ENCODE peak calls at places on chromosomes 7 and 10, in four cellular contexts. A is stomach, F is sigmoid colon, D is transverse colon. T is an unnamed sample.

GRCh38 chr7:55140221-55140980 is 121.6 kb downstream of the EGFR start:
- DNase-seq in D (no peak), F (peak), A (no peak), T (no peak)

GRCh38 chr10:47137311-47137851 is 162.6 kb upstream of the GDF10 start:
- DNase-seq in A (no peak), D (no peak), F (no peak), T (no peak)

GRCh38 chr10:124748206-124748605 is 4.0 kb upstream of the FAM53B start:
- DNase-seq in F (no peak), A (no peak), D (no peak), T (no peak)

GRCh38 chr7:2934984-2935740 is 91.1 kb upstream of the GNA12 start:
- DNase-seq in A (no peak), F (peak), D (no peak), T (peak)

GRCh38 chr10:98262571-98262970 is 5.4 kb downstream of the LOXL4 start:
- DNase-seq in F (no peak), A (peak), D (no peak), T (peak)

GRCh38 chr10:3820255-3820654 is 35.2 kb upstream of the KLF6 start:
- DNase-seq in A (no peak), F (no peak), D (no peak), T (no peak)

GRCh38 chr7:22153427-22154106 is 203.4 kb downstream of the RAPGEF5 start:
- DNase-seq in D (no peak), A (no peak), F (no peak), T (no peak)

GRCh38 chr10:100749309-100750217 is 4.2 kb downstream of the PAX2 start:
- DNase-seq in A (no peak), D (no peak), F (peak), T (no peak)

GRCh38 chr10:124696446-124697392 is 47.5 kb downstream of the FAM53B start:
- DNase-seq in F (no peak), A (no peak), D (no peak), T (no peak)

DNA sequence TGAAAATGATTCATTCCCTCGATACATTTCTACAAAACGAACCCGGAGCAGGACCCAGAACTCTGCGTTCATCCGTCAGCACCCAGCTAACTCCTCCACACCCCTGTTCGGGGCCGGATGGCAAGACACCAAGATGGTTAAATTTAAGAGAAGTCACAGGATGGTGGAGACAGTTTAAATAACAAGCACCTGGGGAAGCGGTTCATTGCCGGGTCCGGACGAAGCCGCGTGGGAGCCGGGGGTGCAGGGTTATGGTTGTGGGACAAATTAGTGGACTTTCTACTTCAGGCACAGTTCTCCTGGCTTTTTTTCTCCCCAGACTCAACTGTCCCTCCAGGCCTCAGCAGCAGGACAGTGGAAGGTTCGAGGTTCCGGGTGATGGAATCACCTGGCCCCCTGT is 45.4 kb downstream of the ASB13 start:
- DNase-seq in F (no peak), D (no peak), A (no peak), T (no peak)
- H3K4me3 ChIP-seq in F (no peak), D (no peak), A (no peak), T (no peak)

DNA sequence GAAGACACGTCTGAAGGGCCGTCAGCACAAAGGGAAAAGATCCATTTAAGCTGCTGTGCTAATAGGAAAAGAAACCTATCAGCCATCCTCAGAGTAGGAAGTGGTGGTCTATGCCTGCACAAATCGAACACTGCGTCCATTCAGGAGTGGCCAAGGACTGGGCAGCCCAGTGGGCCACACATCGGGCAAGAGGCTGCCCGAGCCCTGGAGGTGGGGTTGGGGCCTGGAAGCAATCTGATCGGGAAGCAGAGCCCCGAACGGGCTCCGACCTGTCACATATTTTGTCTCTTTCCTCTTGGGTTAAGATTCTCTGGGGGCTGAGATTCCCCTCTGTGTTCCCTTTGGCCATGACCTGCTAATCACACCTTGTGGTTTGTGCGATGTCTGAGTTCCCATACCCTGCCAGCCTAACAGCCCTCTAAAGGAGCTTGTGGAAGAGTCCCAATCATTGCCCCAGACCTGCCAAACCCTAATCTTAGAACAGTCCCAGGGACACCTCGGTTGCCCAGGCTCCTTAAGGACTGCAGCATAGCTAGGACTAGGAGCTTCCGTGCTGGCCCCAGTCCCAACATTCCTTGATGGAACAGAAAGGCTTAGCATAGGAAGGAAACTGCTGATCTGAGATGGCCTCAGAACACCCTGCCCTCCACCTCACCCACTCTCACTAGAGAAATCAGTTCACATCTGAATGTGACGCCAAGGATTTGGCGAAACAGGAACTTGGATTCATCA is 77.9 kb upstream of the SAMD8 start:
- DNase-seq in D (no peak), F (no peak), A (no peak), T (no peak)
- TF ChIP-seq EP300 in D (no peak), F (no peak), A (no peak), T (no peak)

DNA sequence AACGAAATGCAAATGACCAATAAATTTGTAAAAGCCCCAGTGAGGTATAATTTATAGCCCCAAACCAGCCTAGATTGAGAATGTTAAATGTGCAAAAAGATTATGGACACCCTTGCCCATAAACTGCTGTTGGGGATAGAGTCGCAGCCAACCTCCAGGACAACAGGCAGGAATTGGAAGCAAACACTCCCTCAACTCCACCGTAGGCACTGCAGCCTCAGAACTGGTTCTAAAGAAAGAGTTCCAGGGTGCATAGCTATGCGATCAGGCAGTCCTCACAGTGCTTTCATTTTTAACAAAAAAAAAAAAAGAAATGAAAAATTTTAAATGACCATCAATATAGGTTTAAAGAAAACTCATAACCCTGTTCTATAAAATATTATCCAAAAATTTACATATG is 86.2 kb downstream of the CXCL12 start:
- DNase-seq in D (no peak), A (no peak), F (no peak), T (no peak)
- H3K4me3 ChIP-seq in D (no peak), A (no peak), F (no peak), T (no peak)

DNA sequence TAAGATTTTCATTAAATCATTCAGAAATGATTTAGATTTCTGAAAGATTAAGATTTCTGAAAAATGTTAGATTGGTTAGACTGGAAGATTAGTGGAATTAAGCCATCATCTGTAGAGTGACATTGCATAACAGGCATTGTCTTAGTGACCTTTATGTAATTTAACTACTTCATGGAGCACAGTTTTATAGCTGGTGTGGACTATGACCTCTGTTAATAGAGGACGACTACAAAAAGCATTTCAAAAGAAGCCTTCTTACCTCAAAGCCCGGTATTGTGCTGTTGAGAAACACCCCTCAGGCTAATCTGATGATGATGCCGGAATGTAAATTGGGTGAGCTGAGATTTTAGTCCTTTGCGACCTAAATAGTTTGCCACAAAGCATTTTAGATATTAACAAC is 55.6 kb downstream of the GALNT11 start:
- DNase-seq in D (no peak), F (no peak), A (no peak), T (no peak)
- TF ChIP-seq EP300 in D (no peak), F (no peak), A (no peak), T (no peak)

GRCh38 chr10:92695679-92696605 is 6.2 kb downstream of the HHEX start:
- DNase-seq in D (no peak), A (no peak), F (peak), T (peak)

GRCh38 chr10:92699518-92700272 is 9.9 kb downstream of the HHEX start:
- DNase-seq in D (peak), A (no peak), F (no peak), T (peak)

GRCh38 chr10:92696606-92697383 is 7.0 kb downstream of the HHEX start:
- DNase-seq in D (no peak), F (no peak), A (no peak), T (no peak)

GRCh38 chr10:92697663-92698511 is 8.1 kb downstream of the HHEX start:
- DNase-seq in A (no peak), F (no peak), D (no peak), T (no peak)

DNA sequence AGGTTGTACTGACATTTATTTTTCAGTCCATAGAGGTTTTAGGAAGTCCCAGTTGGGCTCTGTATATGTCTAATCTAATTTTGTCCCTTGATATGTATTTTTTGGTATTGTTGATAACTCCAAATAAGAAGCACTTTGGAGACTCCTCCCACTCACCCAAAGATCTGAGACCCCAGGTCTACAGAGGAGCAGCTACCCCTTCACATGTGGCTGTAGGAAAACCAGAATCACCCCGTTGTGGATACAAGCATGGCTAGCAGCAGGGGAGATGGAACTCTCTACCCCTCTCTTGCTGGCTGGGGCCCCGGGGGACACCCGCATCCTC is 9.4 kb downstream of the HHEX start:
- DNase-seq in A (no peak), F (no peak), D (no peak), T (no peak)
- H3K4me3 ChIP-seq in A (peak), F (peak), D (no peak), T (peak)

GRCh38 chr10:62012318-62012717 is 110.8 kb downstream of the ARID5B start:
- DNase-seq in F (no peak), D (no peak), A (no peak), T (no peak)
- TF ChIP-seq EP300 in F (no peak), D (no peak), A (no peak), T (no peak)

GRCh38 chr10:133257489-133258065 is 19.1 kb downstream of the ADAM8 start:
- DNase-seq in F (peak), D (peak), A (peak), T (peak)

GRCh38 chr10:133258818-133259602 is 17.7 kb downstream of the ADAM8 start:
- DNase-seq in D (peak), A (peak), F (peak), T (peak)

GRCh38 chr10:133259603-133259992 is 17.1 kb downstream of the ADAM8 start:
- DNase-seq in F (no peak), D (no peak), A (no peak), T (peak)

GRCh38 chr10:133260895-133261725 is 15.6 kb downstream of the ADAM8 start:
- DNase-seq in D (peak), A (peak), F (peak), T (peak)

GRCh38 chr10:133258066-133258817 is 18.4 kb downstream of the ADAM8 start:
- DNase-seq in D (peak), A (peak), F (no peak), T (peak)
- H3K4me3 ChIP-seq in D (no peak), A (no peak), F (no peak), T (no peak)

DNA sequence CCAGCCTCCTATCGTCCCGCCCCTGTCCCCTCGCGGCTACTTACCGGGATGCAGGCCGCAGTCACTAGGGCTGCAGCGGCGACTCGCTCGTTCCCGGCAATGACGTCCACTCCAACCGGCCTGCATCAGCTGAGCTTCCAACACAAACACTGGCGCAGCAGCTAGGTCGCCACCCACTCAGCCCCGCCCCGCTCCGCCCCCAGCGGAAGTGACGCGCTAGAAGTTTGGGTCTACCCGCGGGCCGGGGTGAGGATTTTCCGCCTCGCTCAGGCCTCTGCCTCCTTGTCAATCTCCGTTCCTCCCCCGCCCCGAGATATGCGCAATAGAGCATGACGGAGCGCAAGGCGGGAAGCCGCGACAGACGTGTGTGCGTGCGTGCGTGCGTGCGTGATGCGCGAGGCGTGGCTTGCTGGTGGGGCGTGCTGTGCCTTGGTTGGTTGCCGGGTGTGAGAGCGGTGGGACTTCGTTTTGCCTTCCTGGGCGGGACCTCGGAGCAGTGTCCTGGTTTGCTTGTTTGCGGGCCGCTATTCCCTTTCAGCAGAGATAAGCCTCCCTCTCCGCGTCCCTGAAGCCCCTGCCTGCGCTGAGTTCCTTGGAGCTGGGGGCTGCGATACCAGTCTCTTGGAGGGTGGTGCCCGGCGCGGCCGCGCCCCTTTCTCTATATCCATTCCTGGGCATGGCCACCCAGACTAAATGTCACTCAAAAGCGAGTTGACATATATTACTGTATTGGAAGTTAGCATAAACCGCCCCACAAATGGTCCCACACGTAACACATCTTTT is at the start of gene PNPLA8:
- DNase-seq in F (peak), A (peak), D (peak), T (peak)
- TF ChIP-seq EP300 in F (peak), A (peak), D (peak), T (no peak)

DNA sequence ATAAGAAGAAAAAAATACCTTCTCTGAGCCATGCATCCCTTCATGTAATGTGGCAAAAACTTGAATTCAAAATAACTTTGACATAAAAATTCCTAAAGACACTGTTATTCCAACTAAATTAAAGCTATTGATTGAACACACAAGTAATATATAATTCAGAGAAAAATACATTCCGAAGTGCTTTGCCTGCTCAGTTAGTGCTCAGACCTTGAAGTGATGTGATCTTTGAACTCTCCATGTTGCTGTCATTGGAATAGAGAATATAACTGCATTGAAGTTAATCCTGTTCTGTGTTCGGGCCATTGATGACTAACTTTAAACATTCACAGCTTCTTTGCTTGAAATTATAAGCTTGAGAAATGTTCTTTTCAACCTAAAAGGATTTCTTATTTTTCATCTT is 114.0 kb upstream of the IFRD1 start:
- DNase-seq in A (no peak), F (no peak), D (no peak), T (no peak)
- H3K4me3 ChIP-seq in A (no peak), F (no peak), D (no peak), T (no peak)